ENCODE peak calls at places on chromosomes 11 and 22, in four cellular contexts. E is fibroblast of mammary gland, U is BE2C, O is AG10803. P is an unnamed sample.

GRCh38 chr11:64138413-64138812 is 27.5 kb downstream of the MACROD1 start:
- DNase-seq in U (no peak), E (no peak), O (no peak), P (no peak)

GRCh38 chr11:68988486-68988885 is 7.7 kb upstream of the MRGPRD start:
- DNase-seq in U (no peak), O (no peak), E (no peak), P (no peak)

GRCh38 chr11:74299000-74299399 is 12.4 kb downstream of the P4HA3 start:
- DNase-seq in O (peak), U (no peak), E (no peak), P (no peak)

GRCh38 chr11:19597876-19598275 is 114.8 kb upstream of the NAV2 start:
- DNase-seq in E (no peak), U (no peak), O (no peak), P (no peak)

GRCh38 chr11:15873501-15873900 is 482.8 kb downstream of the SOX6 start:
- DNase-seq in E (no peak), U (no peak), O (no peak), P (no peak)

GRCh38 chr11:1151366-1152315 is 6.1 kb upstream of the MUC5AC start:
- DNase-seq in U (no peak), O (no peak), E (no peak), P (no peak)

GRCh38 chr11:78050964-78051831 is 12.5 kb upstream of the THRSP start:
- DNase-seq in O (peak), U (no peak), E (peak), P (no peak)

GRCh38 chr22:27877501-27877900 is 41.6 kb downstream of the PITPNB start:
- DNase-seq in E (no peak), O (no peak), U (no peak), P (no peak)

GRCh38 chr11:133957926-133958325 is 1.2 kb upstream of the IGSF9B start:
- DNase-seq in U (no peak), O (peak), E (no peak), P (no peak)

GRCh38 chr11:95150977-95151684 is 61.5 kb downstream of the ENDOD1 start:
- DNase-seq in U (peak), O (peak), E (peak), P (peak)

GRCh38 chr11:17770917-17771316 is 36.3 kb downstream of the KCNC1 start:
- DNase-seq in E (peak), U (no peak), O (no peak), P (no peak)

GRCh38 chr11:17771415-17771814 is 36.8 kb downstream of the KCNC1 start:
- DNase-seq in O (no peak), U (no peak), E (no peak), P (no peak)

GRCh38 chr11:17769218-17769617 is 34.6 kb downstream of the KCNC1 start:
- DNase-seq in O (no peak), U (no peak), E (no peak), P (no peak)

GRCh38 chr11:17768547-17768946 is 34.0 kb downstream of the KCNC1 start:
- DNase-seq in U (no peak), O (no peak), E (no peak), P (no peak)

DNA sequence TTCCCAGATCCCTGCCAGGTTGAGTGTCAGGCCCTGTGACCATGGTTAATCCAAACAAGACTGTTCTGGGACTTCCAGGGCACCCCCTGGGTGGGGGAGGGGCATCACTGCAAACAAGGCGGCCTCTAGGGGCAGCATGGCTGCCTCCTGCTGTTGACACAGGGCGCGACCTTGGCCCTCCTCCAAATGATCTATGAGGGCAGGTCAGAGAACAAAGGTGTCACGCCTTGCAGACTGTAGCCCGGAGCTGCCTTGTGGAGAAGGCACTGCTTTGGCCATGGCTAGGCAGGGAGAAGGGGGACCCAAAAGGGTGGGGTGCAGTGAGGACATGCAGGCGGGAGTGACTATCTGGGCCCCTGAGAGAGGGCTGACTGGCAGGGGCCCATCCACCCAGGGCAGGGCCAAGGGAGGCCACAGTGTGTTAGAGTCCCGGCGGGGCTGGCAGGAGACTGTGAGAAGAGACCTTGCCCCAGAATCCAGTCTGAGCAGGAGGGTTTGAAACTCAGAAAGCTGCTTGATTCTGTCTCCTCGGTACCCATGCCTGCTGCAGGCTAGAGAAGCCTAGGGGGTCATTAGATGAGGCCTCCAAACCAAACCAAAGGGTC is 35.6 kb downstream of the KCNC1 start:
- DNase-seq in U (peak), O (no peak), E (no peak), P (no peak)
- TF ChIP-seq CTCF in U (peak), O (no peak), E (peak), P (peak)

DNA sequence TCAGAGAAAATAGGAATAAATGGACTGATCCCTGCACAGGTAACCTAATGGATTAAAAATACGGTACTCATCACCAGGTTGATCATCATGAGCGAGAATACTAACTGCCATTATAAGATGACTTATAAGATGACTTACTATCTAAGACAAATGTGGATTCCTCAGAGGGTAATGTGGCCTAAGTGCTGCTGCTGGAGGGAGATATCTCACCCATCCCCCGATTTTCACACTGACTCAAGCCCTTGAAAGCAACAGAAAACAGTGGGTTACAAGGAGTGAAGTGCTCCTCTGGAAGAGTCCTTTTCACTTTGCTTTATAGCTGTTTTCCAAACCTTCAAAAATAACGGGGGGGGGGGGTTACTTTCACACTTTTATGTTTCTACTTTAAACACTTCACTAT is 920 bp downstream of the TMEM218 start:
- DNase-seq in E (peak), O (no peak), U (no peak), P (no peak)
- H3K4me3 ChIP-seq in E (peak), O (peak), U (peak), P (peak)

GRCh38 chr11:81237139-81237538 is 1496.5 kb downstream of the FAM181B start:
- DNase-seq in E (peak), U (no peak), O (peak), P (no peak)
- TF ChIP-seq CTCF in E (peak), U (peak), O (peak), P (no peak)

GRCh38 chr11:111693224-111693937 is 72.8 kb downstream of the PPP2R1B start:
- DNase-seq in O (no peak), U (no peak), E (no peak), P (no peak)

GRCh38 chr11:111697910-111698309 is 68.3 kb downstream of the PPP2R1B start:
- DNase-seq in U (no peak), O (no peak), E (no peak), P (no peak)

GRCh38 chr11:111696556-111696955 is 69.6 kb downstream of the PPP2R1B start:
- DNase-seq in E (peak), U (no peak), O (peak), P (no peak)

GRCh38 chr11:111691731-111692130 is 74.5 kb downstream of the PPP2R1B start:
- DNase-seq in U (no peak), O (no peak), E (no peak), P (no peak)

GRCh38 chr11:111694851-111695250 is 71.3 kb downstream of the PPP2R1B start:
- DNase-seq in U (no peak), O (peak), E (peak), P (no peak)
- H3K4me3 ChIP-seq in U (no peak), O (no peak), E (no peak), P (no peak)

DNA sequence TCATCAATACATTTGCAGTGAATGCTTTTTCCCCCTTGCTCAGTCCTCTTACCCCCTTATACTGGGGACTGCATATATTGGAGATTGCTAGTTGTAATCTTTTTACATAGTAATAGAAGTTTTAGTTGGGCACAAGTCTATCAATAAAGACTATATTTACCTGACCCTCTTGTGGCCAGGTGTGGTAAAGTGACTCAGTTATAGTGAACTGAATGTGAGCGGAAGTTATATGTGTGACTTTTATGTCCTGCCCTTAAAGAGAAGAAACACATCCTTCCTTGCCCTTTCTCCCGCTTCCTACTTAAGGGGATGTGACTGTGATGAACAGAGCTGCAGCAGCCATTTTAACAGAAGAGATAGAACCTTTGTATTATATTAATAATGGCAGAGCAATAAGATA is 362.0 kb downstream of the METTL15 start:
- DNase-seq in E (no peak), O (no peak), U (no peak), P (no peak)
- TF ChIP-seq CTCF in E (no peak), O (no peak), U (no peak), P (no peak)

P was measured in HFF-Myc.